ENCODE peak calls at places on chromosome 1, in seven cellular contexts. W, Y, M, T, S, C and A are unnamed samples.

GRCh38 chr1:154819628-154820590 is 50.2 kb downstream of the KCNN3 start:
- DNase-seq in T (no peak), M (peak; percentile 11), C (no peak), S (no peak), W (no peak), Y (no peak), A (peak; percentile 38)

GRCh38 chr1:55338448-55338820 is 123.3 kb upstream of the USP24 start:
- DNase-seq in C (no peak), M (no peak), Y (no peak), S (no peak), T (no peak), W (no peak), A (no peak)

GRCh38 chr1:241772932-241773500 is 75.0 kb upstream of the EXO1 start:
- DNase-seq in W (no peak), T (no peak), S (no peak), M (no peak), Y (no peak), C (no peak), A (no peak)

GRCh38 chr1:31639543-31639942 is 5.1 kb downstream of the PEF1 start:
- DNase-seq in W (peak; percentile 79), Y (no peak), M (no peak), S (no peak), C (peak; percentile 3), T (no peak), A (no peak)

GRCh38 chr1:113980120-113980519 is 846 bp downstream of the OLFML3 start:
- DNase-seq in Y (no peak), W (peak; percentile 54), C (no peak), S (peak; percentile 88), T (no peak), M (peak; percentile 13), A (no peak)

GRCh38 chr1:157025321-157025720 is 20.2 kb downstream of the ARHGEF11 start:
- DNase-seq in T (no peak), S (no peak), C (no peak), M (no peak), Y (no peak), W (no peak), A (no peak)

GRCh38 chr1:117209094-117209493 is 1.6 kb downstream of the VTCN1 start:
- DNase-seq in S (no peak), C (no peak), Y (no peak), W (no peak), M (no peak), T (no peak), A (no peak)

GRCh38 chr1:201013031-201013485 is 10.5 kb downstream of the KIF21B start:
- DNase-seq in C (no peak), T (no peak), S (peak; percentile 26), M (no peak), W (no peak), Y (no peak), A (peak; percentile 67)

GRCh38 chr1:32398401-32398800 is 4.2 kb upstream of the BSDC1 start:
- DNase-seq in W (no peak), T (no peak), Y (no peak), M (no peak), S (no peak), C (no peak), A (no peak)

GRCh38 chr1:114342376-114342775 is 168.6 kb downstream of the TRIM33 start:
- DNase-seq in C (no peak), S (no peak), Y (no peak), T (no peak), M (no peak), W (no peak), A (no peak)

GRCh38 chr1:165645654-165646366 is 14.8 kb downstream of the MGST3 start:
- DNase-seq in C (no peak), W (no peak), T (no peak), M (no peak), S (peak; percentile 87), Y (peak; percentile 1), A (no peak)

GRCh38 chr1:91650764-91651163 is 150.1 kb downstream of the CDC7 start:
- DNase-seq in W (peak; percentile 99), Y (no peak), M (no peak), S (no peak), T (no peak), C (no peak), A (no peak)